ENCODE peak calls at places on chromosome 7, in four cellular contexts. S is activated T-cell treated with anti-CD3 and anti-CD28 coated beads, Interleukin-2, amount 50 U/mL, for 72 hours; R is tibial nerve; N is foreskin fibroblast. H is an unnamed sample.
A peak's percentile ranks its signal among the peaks of the same experiment; 100 is the strongest.

GRCh38 chr7:107785926-107786325 is 17.1 kb downstream of the SLC26A3 start:
- DNase-seq in S (no peak), R (no peak), N (no peak), H (no peak)

GRCh38 chr7:2256306-2257045 is 14.4 kb downstream of the NUDT1 start:
- DNase-seq in S (no peak), R (no peak), N (no peak), H (no peak)

GRCh38 chr7:102875700-102876192 is 37.1 kb upstream of the LRRC17 start:
- DNase-seq in S (peak; percentile 63), R (no peak), N (peak; percentile 97), H (no peak)

GRCh38 chr7:30348083-30348560 is 63.7 kb downstream of the ZNRF2 start:
- DNase-seq in S (peak; percentile 64), R (no peak), N (peak; percentile 83), H (no peak)

GRCh38 chr7:20798694-20799121 is 12.0 kb upstream of the SP8 start:
- DNase-seq in S (no peak), R (no peak), N (peak; percentile 5), H (no peak)

GRCh38 chr7:29277436-29278215 is 83.1 kb downstream of the CHN2 start:
- DNase-seq in S (peak; percentile 62), R (no peak), N (no peak), H (no peak)

GRCh38 chr7:3246133-3246532 is 54.9 kb upstream of the SDK1 start:
- DNase-seq in S (no peak), R (no peak), N (no peak), H (no peak)

GRCh38 chr7:140697447-140698143 is 1.1 kb downstream of the NDUFB2 start:
- DNase-seq in S (no peak), R (no peak), N (no peak), H (no peak)

GRCh38 chr7:150903627-150904026 is 51.3 kb downstream of the AOC1 start:
- DNase-seq in S (peak; percentile 31), R (no peak), N (peak; percentile 58), H (no peak)